ENCODE peak calls at places on chromosomes 13 and 19, in six cellular contexts. I is fibroblast of lung, D is sigmoid colon, F is BJ, R is Panc1, A is brain microvascular endothelial cell. S is an unnamed sample.

GRCh38 chr19:1027953-1028902 is 1.8 kb downstream of the CNN2 start:
- DNase-seq in I (peak; percentile 96), D (peak; percentile 88), F (peak; percentile 76), R (no peak), A (peak; percentile 89), S (peak; percentile 97)

GRCh38 chr19:47369923-47370625 is 21.0 kb downstream of the DHX34 start:
- DNase-seq in I (peak; percentile 73), D (no peak), F (no peak), R (no peak), A (peak; percentile 74), S (peak; percentile 90)

GRCh38 chr13:33633701-33634525 is 184.0 kb upstream of the RFC3 start:
- DNase-seq in I (no peak), D (no peak), F (no peak), R (no peak), A (peak; percentile 34), S (peak; percentile 78)

GRCh38 chr19:51887522-51888498 is at the start of gene ZNF577:
- DNase-seq in I (peak; percentile 96), D (peak; percentile 94), F (peak; percentile 35), R (no peak), A (peak; percentile 91), S (peak; percentile 95)

GRCh38 chr13:73401769-73402168 is 343.0 kb downstream of the KLF5 start:
- DNase-seq in I (no peak), D (no peak), F (no peak), R (no peak), A (no peak), S (peak; percentile 12)

GRCh38 chr19:40139533-40140287 is 49.0 kb upstream of the ZNF780A start:
- DNase-seq in I (peak; percentile 73), D (no peak), F (peak; percentile 2), R (peak; percentile 100), A (peak; percentile 18), S (peak; percentile 77)

GRCh38 chr19:46115396-46116109 is 8.9 kb downstream of the IGFL3 start:
- DNase-seq in I (peak; percentile 57), D (no peak), F (peak; percentile 28), R (no peak), A (peak; percentile 41), S (peak; percentile 77)

GRCh38 chr13:23399254-23399796 is 34.2 kb downstream of the SACS start:
- DNase-seq in I (no peak), D (no peak), F (no peak), R (no peak), A (no peak), S (no peak)

GRCh38 chr19:9151367-9151766 is 11.2 kb downstream of the ZNF317 start:
- DNase-seq in I (no peak), D (no peak), F (no peak), R (no peak), A (no peak), S (no peak)

GRCh38 chr19:16435238-16435911 is 36.4 kb downstream of the EPS15L1 start:
- DNase-seq in I (peak; percentile 92), D (peak; percentile 94), F (peak; percentile 87), R (no peak), A (peak; percentile 99), S (peak; percentile 100)

GRCh38 chr19:40529093-40529954 is 47.3 kb upstream of the SHKBP1 start:
- DNase-seq in I (peak; percentile 74), D (peak; percentile 92), F (peak; percentile 9), R (peak; percentile 38), A (peak; percentile 42), S (peak; percentile 76)

GRCh38 chr13:46522692-46523040 is 30.3 kb upstream of the LRCH1 start:
- DNase-seq in I (no peak), D (no peak), F (no peak), R (no peak), A (no peak), S (no peak)

GRCh38 chr19:23002690-23003422 is at the start of gene ZNF728:
- DNase-seq in I (no peak), D (peak; percentile 91), F (no peak), R (no peak), A (no peak), S (peak; percentile 0)

GRCh38 chr19:17605761-17606745 is 50.6 kb downstream of the COLGALT1 start:
- DNase-seq in I (peak; percentile 63), D (peak; percentile 77), F (peak; percentile 29), R (peak; percentile 69), A (peak; percentile 66), S (peak; percentile 79)

GRCh38 chr19:14033946-14034345 is 2.4 kb downstream of the IL27RA start:
- DNase-seq in I (no peak), D (no peak), F (no peak), R (no peak), A (no peak), S (no peak)

GRCh38 chr19:14028901-14029300 is 953 bp downstream of the RLN3 start:
- DNase-seq in I (no peak), D (no peak), F (no peak), R (no peak), A (no peak), S (no peak)

GRCh38 chr19:14030997-14031718 is 404 bp upstream of the IL27RA start:
- DNase-seq in I (no peak), D (no peak), F (no peak), R (no peak), A (no peak), S (no peak)

GRCh38 chr19:14035706-14036105 is 4.1 kb downstream of the IL27RA start:
- DNase-seq in I (no peak), D (no peak), F (no peak), R (no peak), A (peak; percentile 13), S (no peak)

GRCh38 chr19:14031719-14032480 is at the start of gene IL27RA:
- DNase-seq in I (peak; percentile 30), D (peak; percentile 69), F (no peak), R (no peak), A (peak; percentile 15), S (peak; percentile 32)
- TF ChIP-seq CTCF in I (peak; percentile 75), D (peak; percentile 33), F (peak; percentile 87), R (peak; percentile 82), A (peak; percentile 87), S (peak; percentile 78)

GRCh38 chr19:49061445-49061844 is 3.2 kb downstream of the NTF4 start:
- DNase-seq in I (no peak), D (no peak), F (no peak), R (no peak), A (no peak), S (no peak)

GRCh38 chr19:49064768-49065611 is at the start of gene NTF4:
- DNase-seq in I (no peak), D (no peak), F (no peak), R (no peak), A (no peak), S (no peak)

GRCh38 chr19:49061000-49061399 is 3.5 kb upstream of the CGB7 start:
- DNase-seq in I (no peak), D (no peak), F (no peak), R (no peak), A (no peak), S (no peak)

GRCh38 chr19:49065905-49066512 is 1.4 kb upstream of the NTF4 start:
- DNase-seq in I (no peak), D (no peak), F (no peak), R (no peak), A (no peak), S (no peak)

DNA sequence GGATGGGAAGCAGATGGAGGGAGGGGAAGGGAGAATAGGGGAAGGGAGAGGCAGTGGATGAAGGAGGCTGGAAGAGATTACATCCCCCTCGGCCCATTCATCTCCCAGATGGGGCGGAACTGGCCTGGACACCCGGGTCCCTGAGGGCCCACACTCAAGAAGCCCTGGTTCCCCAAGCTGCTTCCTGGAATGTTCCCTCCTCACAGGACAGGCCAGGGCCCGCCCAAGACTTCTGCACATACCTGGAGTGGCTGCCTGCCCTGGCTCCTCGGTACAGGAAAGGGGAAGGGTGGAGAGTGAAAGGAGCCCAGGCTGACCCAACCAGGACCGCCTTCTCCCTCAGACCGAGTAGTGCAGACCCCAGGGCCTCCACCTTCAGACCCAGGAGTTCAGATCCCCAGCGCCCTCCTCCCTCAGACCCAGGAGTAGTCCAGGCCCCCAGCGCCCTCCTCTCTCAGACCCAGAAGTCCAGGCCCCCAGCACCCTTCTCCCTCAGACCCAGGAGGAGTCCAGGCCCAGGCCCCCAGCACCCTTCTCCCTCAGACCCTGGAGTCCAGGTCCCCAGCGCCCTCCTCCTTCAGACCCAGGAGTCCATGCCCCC is 489 bp downstream of the NTF4 start:
- DNase-seq in I (no peak), D (no peak), F (no peak), R (no peak), A (no peak), S (no peak)
- H3K4me3 ChIP-seq in I (no peak overlapping the region), D (no peak overlapping the region), F (no peak overlapping the region), R (peak overlapping the region; percentile 42), A (no peak overlapping the region), S (no peak overlapping the region)

DNA sequence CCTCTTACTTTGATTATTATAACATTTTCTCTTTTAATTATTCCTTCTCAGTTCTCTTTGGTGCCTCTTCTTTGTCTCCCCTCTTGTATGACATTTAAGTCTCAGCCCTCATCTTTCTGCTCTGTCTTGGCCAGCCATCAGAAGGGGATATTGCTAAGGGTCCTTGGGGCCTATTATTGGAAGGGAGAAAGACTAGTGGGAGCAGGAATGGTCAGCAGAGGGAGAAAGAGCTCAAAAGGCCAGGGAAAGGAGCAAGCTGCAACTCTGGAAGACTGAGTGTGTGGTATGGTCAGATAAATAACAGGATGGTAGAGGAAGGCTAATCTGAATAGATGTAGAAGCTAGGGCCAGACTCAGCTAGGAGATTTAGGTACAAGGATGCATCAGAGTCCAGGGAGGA is 336.9 kb downstream of the TDRD3 start:
- DNase-seq in I (no peak), D (no peak), F (no peak), R (no peak), A (no peak), S (no peak)
- TF ChIP-seq CTCF in I (no peak), D (no peak), F (no peak), R (no peak), A (no peak), S (no peak)

GRCh38 chr19:28505933-28506332 is 707.0 kb downstream of the UQCRFS1 start:
- DNase-seq in I (no peak), D (no peak), F (no peak), R (no peak), A (no peak), S (no peak)

GRCh38 chr19:28509079-28509895 is 703.7 kb downstream of the UQCRFS1 start:
- DNase-seq in I (no peak), D (peak; percentile 27), F (no peak), R (no peak), A (no peak), S (no peak)

GRCh38 chr19:28505134-28505533 is 707.8 kb downstream of the UQCRFS1 start:
- DNase-seq in I (no peak), D (peak; percentile 52), F (no peak), R (no peak), A (no peak), S (no peak)

GRCh38 chr19:28511655-28512054 is 701.3 kb downstream of the UQCRFS1 start:
- DNase-seq in I (no peak), D (no peak), F (no peak), R (no peak), A (no peak), S (no peak)

GRCh38 chr19:28508666-28509065 is 704.3 kb downstream of the UQCRFS1 start:
- DNase-seq in I (no peak), D (no peak), F (no peak), R (no peak), A (no peak), S (no peak)
- H3K4me3 ChIP-seq in I (no peak overlapping the region), D (no peak overlapping the region), F (no peak overlapping the region), R (no peak overlapping the region), A (no peak overlapping the region), S (no peak overlapping the region)

GRCh38 chr13:82330499-82330898 is 1551.8 kb downstream of the SLITRK1 start:
- DNase-seq in I (peak; percentile 5), D (no peak), F (no peak), R (no peak), A (peak; percentile 4), S (peak; percentile 61)
- TF ChIP-seq CTCF in I (no peak), D (no peak), F (peak; percentile 13), R (peak; percentile 52), A (peak; percentile 42), S (peak; percentile 62)